ENCODE peak calls at places on chromosomes 3 and 15, in five cellular contexts. W, M, Q, P and Y are unnamed samples.

GRCh38 chr3:23888617-23889228 is 28.1 kb downstream of the NKIRAS1 start:
- DNase-seq in W (peak; percentile 26), M (peak; percentile 6), Q (no peak), P (no peak), Y (peak; percentile 8)

GRCh38 chr3:48655586-48655985 is 7.1 kb downstream of the CELSR3 start:
- DNase-seq in W (peak; percentile 54), M (no peak), Q (no peak), P (no peak), Y (no peak)

GRCh38 chr15:23881299-23881698 is 194.2 kb upstream of the NDN start:
- DNase-seq in W (no peak), M (no peak), Q (no peak), P (no peak), Y (no peak)

GRCh38 chr3:78875851-78876250 is 891.9 kb downstream of the ROBO1 start:
- DNase-seq in W (no peak), M (no peak), Q (no peak), P (no peak), Y (no peak)

GRCh38 chr3:38978729-38979128 is 73.0 kb downstream of the SCN11A start:
- DNase-seq in W (no peak), M (no peak), Q (no peak), P (no peak), Y (no peak)

GRCh38 chr3:169215461-169215860 is 448.1 kb downstream of the MECOM start:
- DNase-seq in W (no peak), M (no peak), Q (no peak), P (no peak), Y (no peak)

GRCh38 chr3:44942202-44942921 is 33.6 kb downstream of the ZDHHC3 start:
- DNase-seq in W (no peak), M (no peak), Q (no peak), P (no peak), Y (no peak)

GRCh38 chr15:55281517-55282227 is 7.9 kb downstream of the RAB27A start:
- DNase-seq in W (no peak), M (no peak), Q (no peak), P (no peak), Y (no peak)

GRCh38 chr3:187958432-187959003 is 195.4 kb upstream of the LPP start:
- DNase-seq in W (peak; percentile 40), M (no peak), Q (no peak), P (no peak), Y (no peak)

GRCh38 chr15:73305331-73306211 is 63.2 kb downstream of the HCN4 start:
- DNase-seq in W (no peak), M (peak; percentile 65), Q (peak; percentile 9), P (no peak), Y (peak; percentile 82)

GRCh38 chr3:42688016-42688415 is 2.7 kb downstream of the KLHL40 start:
- DNase-seq in W (no peak), M (no peak), Q (no peak), P (no peak), Y (no peak)

GRCh38 chr3:101999177-101999778 is 150.0 kb downstream of the NFKBIZ start:
- DNase-seq in W (no peak), M (no peak), Q (no peak), P (no peak), Y (no peak)

GRCh38 chr3:32113566-32113965 is 7.1 kb downstream of the GPD1L start:
- DNase-seq in W (no peak), M (no peak), Q (no peak), P (no peak), Y (no peak)

GRCh38 chr3:27657404-27657803 is 64.7 kb downstream of the EOMES start:
- DNase-seq in W (no peak), M (no peak), Q (no peak), P (no peak), Y (no peak)

GRCh38 chr3:126473292-126474168 is 2.2 kb downstream of the ZXDC start:
- DNase-seq in W (no peak), M (no peak), Q (no peak), P (no peak), Y (no peak)

GRCh38 chr15:99142562-99142961 is 37.7 kb downstream of the SYNM start:
- DNase-seq in W (no peak), M (no peak), Q (no peak), P (no peak), Y (no peak)